ENCODE peak calls at places on chromosomes 7 and 10, in four cellular contexts. K is activated T-helper 9 cell treated with anti-CD3 and anti-CD28 coated beads, Interleukin-2, amount 50 U/mL, for 16 hours; Y is heart right ventricle; F is AG09319. I is an unnamed sample.

GRCh38 chr10:132632091-132632561 is 94.5 kb downstream of the INPP5A start:
- DNase-seq in K (no peak), F (no peak), Y (peak; percentile 76), I (no peak)

GRCh38 chr10:124566981-124567835 is 105.6 kb downstream of the LHPP start:
- DNase-seq in K (no peak), F (no peak), Y (no peak), I (no peak)

GRCh38 chr7:16881809-16882208 is at the start of gene AGR3:
- DNase-seq in Y (no peak), K (no peak), F (no peak), I (no peak)

GRCh38 chr7:26388256-26388655 is 96.6 kb downstream of the SNX10 start:
- DNase-seq in Y (no peak), F (no peak), K (no peak), I (no peak)

GRCh38 chr7:153524070-153524601 is 528.1 kb upstream of the DPP6 start:
- DNase-seq in F (no peak), K (no peak), Y (peak; percentile 60), I (no peak)

GRCh38 chr10:104318810-104319684 is 19.2 kb downstream of the ITPRIP start:
- DNase-seq in F (no peak), Y (no peak), K (no peak), I (no peak)

GRCh38 chr7:42400961-42401360 is 164.0 kb upstream of the GLI3 start:
- DNase-seq in Y (no peak), F (no peak), K (no peak), I (no peak)

GRCh38 chr7:29102554-29103151 is 43.7 kb downstream of the CPVL start:
- DNase-seq in K (peak; percentile 8), F (peak; percentile 29), Y (peak; percentile 61), I (no peak)

GRCh38 chr7:73858807-73859206 is 2.2 kb upstream of the TMEM270 start:
- DNase-seq in Y (no peak), K (no peak), F (no peak), I (no peak)

GRCh38 chr7:137944168-137944567 is 57.7 kb downstream of the CREB3L2 start:
- DNase-seq in K (no peak), Y (no peak), F (no peak), I (no peak)

GRCh38 chr10:31961675-31962074 is 33.0 kb upstream of the ARHGAP12 start:
- DNase-seq in K (no peak), F (no peak), Y (no peak), I (no peak)

GRCh38 chr10:103720328-103720963 is 134.9 kb downstream of the SH3PXD2A start:
- DNase-seq in Y (no peak), K (no peak), F (no peak), I (no peak)

GRCh38 chr7:101923276-101923985 is 106.0 kb downstream of the CUX1 start:
- DNase-seq in K (no peak), F (no peak), Y (no peak), I (no peak)

GRCh38 chr7:123748171-123748733 is 551 bp downstream of the WASL start:
- DNase-seq in Y (peak; percentile 45), K (peak; percentile 13), F (no peak), I (no peak)

GRCh38 chr7:38863609-38864291 is 45.2 kb downstream of the VPS41 start:
- DNase-seq in Y (no peak), K (no peak), F (no peak), I (no peak)

GRCh38 chr7:39811161-39811614 is 138.9 kb upstream of the CDK13 start:
- DNase-seq in K (no peak), F (no peak), Y (no peak), I (no peak)

GRCh38 chr7:20408467-20408826 is 77.7 kb downstream of the ITGB8 start:
- DNase-seq in K (no peak), F (no peak), Y (no peak), I (no peak)

GRCh38 chr10:77049896-77050295 is 587.7 kb downstream of the KCNMA1 start:
- DNase-seq in K (no peak), Y (no peak), F (no peak), I (no peak)

GRCh38 chr7:3154881-3155494 is 111.3 kb upstream of the CARD11 start:
- DNase-seq in F (peak; percentile 1), Y (no peak), K (peak; percentile 33), I (no peak)

GRCh38 chr7:82194011-82194410 is 249.6 kb downstream of the CACNA2D1 start:
- DNase-seq in Y (no peak), F (peak; percentile 12), K (no peak), I (no peak)

GRCh38 chr7:157544226-157544625 is 207.4 kb downstream of the DNAJB6 start:
- DNase-seq in Y (no peak), K (no peak), F (no peak), I (no peak)

GRCh38 chr7:95817846-95818245 is 45.5 kb downstream of the DYNC1I1 start:
- DNase-seq in F (no peak), Y (no peak), K (no peak), I (no peak)

GRCh38 chr10:8438603-8439002 is 384.1 kb downstream of the GATA3 start:
- DNase-seq in F (no peak), Y (no peak), K (no peak), I (no peak)

GRCh38 chr10:4399571-4399970 is 426.4 kb upstream of the AKR1E2 start:
- DNase-seq in Y (no peak), K (no peak), F (no peak), I (no peak)

GRCh38 chr7:83271212-83272099 is 108.8 kb upstream of the PCLO start:
- DNase-seq in K (no peak), F (no peak), Y (no peak), I (no peak)

GRCh38 chr7:69311489-69311888 is 286.8 kb upstream of the AUTS2 start:
- DNase-seq in F (no peak), Y (no peak), K (no peak), I (no peak)